ENCODE peak calls at places on chromosomes 6 and 20, in ten cellular contexts. W is epithelial cell of esophagus, A is OCI-LY7, I is mammary epithelial cell, Y is retinal pigment epithelial cell, B is fibroblast of lung, T is foreskin fibroblast, C is tibial nerve, P is BJ, M is hepatocyte. D is an unnamed sample.

GRCh38 chr6:1786455-1787108 is 176.9 kb downstream of the FOXC1 start:
- DNase-seq in W (no peak), A (no peak), I (no peak), Y (no peak), B (no peak), T (no peak), C (no peak), P (no peak), M (no peak), D (no peak)

GRCh38 chr20:32685541-32686529 is 12.1 kb upstream of the C20orf203 start:
- DNase-seq in W (peak; percentile 88), A (no peak), I (no peak), Y (peak; percentile 50), B (peak; percentile 84), T (peak; percentile 96), C (no peak), P (peak; percentile 82), M (peak; percentile 84), D (no peak)

GRCh38 chr6:99501762-99502161 is 13.5 kb downstream of the USP45 start:
- DNase-seq in W (peak; percentile 12), A (no peak), I (no peak), Y (no peak), B (no peak), T (peak; percentile 25), C (no peak), P (no peak), M (no peak), D (no peak)

GRCh38 chr6:97110149-97110548 is 172.9 kb downstream of the MMS22L start:
- DNase-seq in W (no peak), A (no peak), I (no peak), Y (no peak), B (no peak), T (no peak), C (no peak), P (no peak), M (no peak), D (no peak)

GRCh38 chr6:53725791-53726575 is 60.4 kb upstream of the KLHL31 start:
- DNase-seq in W (peak; percentile 79), A (peak; percentile 70), I (peak; percentile 48), Y (no peak), B (peak; percentile 71), T (peak; percentile 86), C (peak; percentile 64), P (no peak), M (peak; percentile 87), D (peak; percentile 76)

GRCh38 chr6:31399589-31400466 is 3.6 kb upstream of the MICA start:
- DNase-seq in W (peak; percentile 97), A (peak; percentile 73), I (peak; percentile 90), Y (peak; percentile 60), B (peak; percentile 89), T (peak; percentile 97), C (peak; percentile 86), P (peak; percentile 45), M (peak; percentile 94), D (peak; percentile 75)

GRCh38 chr6:146850238-146850896 is 251.6 kb downstream of the ADGB start:
- DNase-seq in W (peak; percentile 54), A (no peak), I (peak; percentile 32), Y (no peak), B (peak; percentile 58), T (peak; percentile 48), C (no peak), P (no peak), M (no peak), D (no peak)

GRCh38 chr20:30985386-30985785 is 272.1 kb upstream of the DEFB115 start:
- DNase-seq in W (no peak), A (no peak), I (no peak), Y (no peak), B (no peak), T (no peak), C (no peak), P (no peak), M (no peak), D (no peak)

GRCh38 chr6:118281291-118281690 is 266.8 kb upstream of the PLN start:
- DNase-seq in W (no peak), A (no peak), I (no peak), Y (no peak), B (no peak), T (no peak), C (no peak), P (no peak), M (no peak), D (no peak)

GRCh38 chr6:109793793-109794192 is 102.7 kb downstream of the FIG4 start:
- DNase-seq in W (peak; percentile 96), A (no peak), I (peak; percentile 91), Y (peak; percentile 89), B (peak; percentile 99), T (peak; percentile 96), C (no peak), P (peak; percentile 86), M (peak; percentile 78), D (no peak)

GRCh38 chr6:33116881-33117711 is 41.3 kb downstream of the HLA-DPB1 start:
- DNase-seq in W (peak; percentile 11), A (no peak), I (no peak), Y (no peak), B (no peak), T (peak; percentile 35), C (no peak), P (no peak), M (peak; percentile 33), D (no peak)

GRCh38 chr20:20780127-20780822 is 67.8 kb upstream of the RALGAPA2 start:
- DNase-seq in W (peak; percentile 90), A (no peak), I (peak; percentile 70), Y (no peak), B (no peak), T (no peak), C (peak; percentile 47), P (no peak), M (peak; percentile 49), D (peak; percentile 38)

GRCh38 chr6:140269766-140270165 is 895.3 kb upstream of the CITED2 start:
- DNase-seq in W (peak; percentile 80), A (no peak), I (peak; percentile 74), Y (no peak), B (no peak), T (peak; percentile 6), C (no peak), P (no peak), M (no peak), D (no peak)
- TF ChIP-seq CTCF in W (no peak), A (no peak), I (no peak), Y (no peak), B (no peak), T (no peak), C (no peak), P (no peak), M (no peak), D (no peak)

GRCh38 chr6:65072500-65072899 is 634.5 kb downstream of the EYS start:
- DNase-seq in W (no peak), A (no peak), I (no peak), Y (no peak), B (no peak), T (no peak), C (no peak), P (no peak), M (no peak), D (no peak)
- TF ChIP-seq CTCF in W (no peak), A (no peak), I (no peak), Y (no peak), B (no peak), T (no peak), C (no peak), P (no peak), M (no peak), D (no peak)

DNA sequence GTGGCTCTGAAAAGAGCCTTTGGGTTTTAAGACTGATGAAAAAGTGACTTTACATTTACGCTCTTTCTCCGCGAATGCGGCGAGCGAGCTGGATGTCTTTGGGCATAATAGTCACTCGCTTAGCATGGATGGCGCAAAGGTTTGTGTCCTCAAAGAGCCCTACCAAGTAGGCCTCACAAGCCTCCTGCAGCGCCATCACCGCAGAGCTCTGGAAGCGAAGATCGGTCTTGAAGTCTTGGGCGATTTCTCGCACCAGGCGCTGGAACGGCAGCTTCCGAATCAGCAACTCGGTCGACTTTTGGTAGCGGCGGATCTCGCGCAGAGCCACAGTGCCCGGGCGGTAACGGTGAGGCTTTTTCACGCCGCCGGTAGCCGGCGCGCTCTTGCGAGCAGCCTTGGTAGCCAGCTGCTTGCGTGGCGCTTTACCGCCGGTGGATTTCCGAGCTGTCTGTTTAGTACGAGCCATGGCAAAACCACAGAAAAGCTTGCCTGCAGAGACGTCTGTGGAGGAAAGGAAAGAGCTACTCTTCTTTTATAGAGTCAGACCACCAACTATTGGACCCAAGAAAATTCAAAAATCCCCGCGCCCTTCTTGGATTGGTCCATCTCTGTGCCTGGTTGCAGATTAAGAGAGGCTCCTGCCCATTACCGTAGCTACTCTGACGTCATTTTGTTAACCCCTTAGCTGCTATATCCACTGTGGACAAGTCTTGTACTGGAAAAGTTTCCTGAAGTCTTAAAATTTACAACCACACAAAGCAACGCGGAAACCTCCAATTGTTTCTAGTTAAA is 55.4 kb upstream of the HFE start:
- DNase-seq in W (peak; percentile 95), A (peak; percentile 99), I (peak; percentile 96), Y (peak; percentile 96), B (peak; percentile 98), T (peak; percentile 95), C (peak; percentile 64), P (peak; percentile 80), M (peak; percentile 94), D (peak; percentile 87)
- TF ChIP-seq CTCF in W (peak; percentile 36), A (peak; percentile 33), I (peak; percentile 5), Y (peak; percentile 32), B (peak; percentile 11), T (peak; percentile 15), C (no peak), P (peak; percentile 39), M (peak; percentile 20), D (peak; percentile 21)

GRCh38 chr20:15236812-15237211 is 899.4 kb upstream of the FLRT3 start:
- DNase-seq in W (peak; percentile 80), A (peak; percentile 4), I (peak; percentile 67), Y (peak; percentile 7), B (peak; percentile 33), T (peak; percentile 77), C (no peak), P (no peak), M (peak; percentile 53), D (peak; percentile 22)
- TF ChIP-seq CTCF in W (peak; percentile 77), A (peak; percentile 71), I (peak; percentile 76), Y (peak; percentile 72), B (peak; percentile 34), T (peak; percentile 64), C (no peak), P (peak; percentile 67), M (peak; percentile 46), D (peak; percentile 73)

GRCh38 chr20:63819224-63819917 is 11.7 kb downstream of the ZBTB46 start:
- DNase-seq in W (peak; percentile 20), A (no peak), I (no peak), Y (no peak), B (peak; percentile 64), T (peak; percentile 71), C (no peak), P (no peak), M (no peak), D (no peak)
- TF ChIP-seq CTCF in W (peak; percentile 36), A (peak; percentile 47), I (no peak), Y (no peak), B (peak; percentile 19), T (no peak), C (no peak), P (peak; percentile 49), M (peak; percentile 20), D (no peak)

D was measured in GM13977.